ENCODE peak calls at places on chromosomes 16 and 17, in five cellular contexts. T, M, P, L and W are unnamed samples.
A peak's percentile ranks its signal among the peaks of the same experiment; 100 is the strongest.

GRCh38 chr16:53504161-53504663 is 1.2 kb upstream of the AKTIP start:
- DNase-seq in T (peak; percentile 23), L (no peak), P (peak; percentile 75), M (peak; percentile 23), W (no peak)

GRCh38 chr17:48025904-48026502 is 11.6 kb downstream of the COPZ2 start:
- DNase-seq in T (peak; percentile 53), M (no peak), L (no peak), P (peak; percentile 9), W (no peak)

GRCh38 chr16:4110065-4110464 is 6.2 kb downstream of the ADCY9 start:
- DNase-seq in L (no peak), M (no peak), P (no peak), T (no peak), W (no peak)

GRCh38 chr16:8798535-8799157 is 1.0 kb downstream of the PMM2 start:
- DNase-seq in T (no peak), M (no peak), L (no peak), P (no peak), W (no peak)

GRCh38 chr17:4304417-4305027 is 40.7 kb upstream of the ANKFY1 start:
- DNase-seq in M (no peak), P (no peak), T (peak; percentile 73), L (no peak), W (peak; percentile 8)

GRCh38 chr16:87276091-87276561 is 41.1 kb downstream of the C16orf95 start:
- DNase-seq in M (no peak), T (no peak), P (no peak), L (no peak), W (no peak)

GRCh38 chr17:63419949-63420867 is 25.9 kb downstream of the CYB561 start:
- DNase-seq in M (no peak), T (no peak), P (no peak), L (no peak), W (peak; percentile 98)

GRCh38 chr16:31331141-31331764 is 23.7 kb upstream of the ITGAX start:
- DNase-seq in L (no peak), M (no peak), P (no peak), T (no peak), W (no peak)

GRCh38 chr17:44829558-44830358 is at the start of gene GJC1:
- DNase-seq in L (no peak), T (peak; percentile 63), P (no peak), M (peak; percentile 42), W (no peak)

GRCh38 chr17:47368262-47368661 is 44.5 kb downstream of the EFCAB13 start:
- DNase-seq in P (no peak), M (no peak), L (no peak), T (no peak), W (no peak)

GRCh38 chr16:28977703-28978641 is 3.4 kb downstream of the SPNS1 start:
- DNase-seq in M (peak; percentile 38), L (no peak), T (peak; percentile 35), P (no peak), W (no peak)

GRCh38 chr17:8123695-8124349 is at the start of gene HES7:
- DNase-seq in L (no peak), M (no peak), T (peak; percentile 95), P (no peak), W (no peak)

GRCh38 chr17:58232707-58233156 is 5.7 kb upstream of the LPO start:
- DNase-seq in L (no peak), T (no peak), M (no peak), P (no peak), W (peak; percentile 36)

GRCh38 chr17:8941520-8941919 is 24.0 kb downstream of the PIK3R5 start:
- DNase-seq in P (peak; percentile 83), T (no peak), M (no peak), L (peak; percentile 57), W (no peak)

GRCh38 chr17:31492880-31493655 is 101.6 kb downstream of the RAB11FIP4 start:
- DNase-seq in M (no peak), P (peak; percentile 77), T (no peak), L (peak; percentile 65), W (peak; percentile 68)

GRCh38 chr16:10964891-10965326 is 20.5 kb downstream of the CLEC16A start:
- DNase-seq in M (no peak), P (no peak), L (no peak), T (no peak), W (no peak)

GRCh38 chr17:27240802-27241155 is 53.1 kb upstream of the WSB1 start:
- DNase-seq in M (no peak), L (no peak), T (no peak), P (no peak), W (no peak)

GRCh38 chr16:88561485-88562369 is 8.5 kb upstream of the ZC3H18 start:
- DNase-seq in L (no peak), P (no peak), T (peak; percentile 59), M (no peak), W (no peak)

GRCh38 chr17:8192070-8192815 is 2.3 kb upstream of the BORCS6 start:
- DNase-seq in T (peak; percentile 84), M (peak; percentile 20), L (no peak), P (peak; percentile 58), W (peak; percentile 79)

GRCh38 chr17:36602030-36602737 is 801 bp downstream of the MRM1 start:
- DNase-seq in L (no peak), P (peak; percentile 57), T (peak; percentile 30), M (no peak), W (no peak)

GRCh38 chr16:4958510-4959111 is 481 bp downstream of the SEC14L5 start:
- DNase-seq in T (no peak), L (no peak), M (no peak), P (no peak), W (no peak)

GRCh38 chr17:67377727-67378443 is 804 bp downstream of the PITPNC1 start:
- DNase-seq in T (peak; percentile 68), P (peak; percentile 76), L (peak; percentile 37), M (peak; percentile 52), W (no peak)

GRCh38 chr17:72613411-72614292 is 478.8 kb downstream of the SLC39A11 start:
- DNase-seq in T (no peak), L (no peak), P (no peak), M (no peak), W (peak; percentile 24)

GRCh38 chr17:70207184-70207583 is 37.9 kb downstream of the KCNJ2 start:
- DNase-seq in M (no peak), P (no peak), T (no peak), L (no peak), W (no peak)

GRCh38 chr17:27756467-27757371 is 43.6 kb downstream of the NOS2 start:
- DNase-seq in L (no peak), T (peak; percentile 78), P (no peak), M (peak; percentile 52), W (peak; percentile 45)

GRCh38 chr17:39687101-39687545 is 734 bp downstream of the PGAP3 start:
- DNase-seq in M (no peak), T (no peak), L (no peak), P (peak; percentile 34), W (no peak)